ENCODE peak calls at places on chromosomes 11 and 22, in seven cellular contexts. One of them, this sample, is unnamed.

GRCh38 chr22:41369089-41369745 is 12.5 kb upstream of the TEF start:
- DNase-seq in sigmoid colon: no peak
- DNase-seq in prostate gland: no peak
- DNase-seq in transverse colon: no peak
- DNase-seq in endothelial cell of umbilical vein: no peak
- DNase-seq in esophagus muscularis mucosa: no peak
- DNase-seq in breast epithelium: no peak
- DNase-seq in this sample: no peak

GRCh38 chr11:11480951-11481350 is 127.9 kb upstream of the CSNK2A3 start:
- DNase-seq in sigmoid colon: no peak
- DNase-seq in prostate gland: no peak
- DNase-seq in transverse colon: no peak
- DNase-seq in endothelial cell of umbilical vein: no peak
- DNase-seq in esophagus muscularis mucosa: no peak
- DNase-seq in breast epithelium: no peak
- DNase-seq in this sample: no peak

GRCh38 chr11:113839842-113840241 is 35.5 kb downstream of the USP28 start:
- DNase-seq in sigmoid colon: no peak
- DNase-seq in prostate gland: no peak
- DNase-seq in transverse colon: peak; percentile 14
- DNase-seq in endothelial cell of umbilical vein: no peak
- DNase-seq in esophagus muscularis mucosa: no peak
- DNase-seq in breast epithelium: no peak
- DNase-seq in this sample: no peak

GRCh38 chr11:121555172-121555571 is 102.4 kb upstream of the SORL1-AS1 start:
- DNase-seq in sigmoid colon: no peak
- DNase-seq in prostate gland: no peak
- DNase-seq in transverse colon: no peak
- DNase-seq in endothelial cell of umbilical vein: no peak
- DNase-seq in esophagus muscularis mucosa: no peak
- DNase-seq in breast epithelium: no peak
- DNase-seq in this sample: no peak

GRCh38 chr11:35682230-35683195 is 19.9 kb downstream of the TRIM44 start:
- DNase-seq in sigmoid colon: no peak
- DNase-seq in prostate gland: no peak
- DNase-seq in transverse colon: peak; percentile 41
- DNase-seq in endothelial cell of umbilical vein: peak; percentile 10
- DNase-seq in esophagus muscularis mucosa: no peak
- DNase-seq in breast epithelium: no peak
- DNase-seq in this sample: no peak

GRCh38 chr22:20651286-20651685 is 122.6 kb upstream of the SERPIND1 start:
- DNase-seq in sigmoid colon: no peak
- DNase-seq in prostate gland: no peak
- DNase-seq in transverse colon: no peak
- DNase-seq in endothelial cell of umbilical vein: no peak
- DNase-seq in esophagus muscularis mucosa: peak; percentile 70
- DNase-seq in breast epithelium: no peak
- DNase-seq in this sample: no peak

GRCh38 chr11:118338637-118339061 is 3.9 kb downstream of the CD3D start:
- DNase-seq in sigmoid colon: no peak
- DNase-seq in prostate gland: no peak
- DNase-seq in transverse colon: peak; percentile 63
- DNase-seq in endothelial cell of umbilical vein: no peak
- DNase-seq in esophagus muscularis mucosa: no peak
- DNase-seq in breast epithelium: no peak
- DNase-seq in this sample: no peak

GRCh38 chr11:133382217-133382746 is 150.0 kb downstream of the OPCML start:
- DNase-seq in sigmoid colon: no peak
- DNase-seq in prostate gland: peak; percentile 51
- DNase-seq in transverse colon: no peak
- DNase-seq in endothelial cell of umbilical vein: no peak
- DNase-seq in esophagus muscularis mucosa: peak; percentile 82
- DNase-seq in breast epithelium: no peak
- DNase-seq in this sample: no peak

GRCh38 chr11:77677138-77677537 is 39.5 kb upstream of the CLNS1A start:
- DNase-seq in sigmoid colon: no peak
- DNase-seq in prostate gland: no peak
- DNase-seq in transverse colon: no peak
- DNase-seq in endothelial cell of umbilical vein: no peak
- DNase-seq in esophagus muscularis mucosa: no peak
- DNase-seq in breast epithelium: no peak
- DNase-seq in this sample: no peak

GRCh38 chr11:16815047-16815767 is 76.8 kb downstream of the C11orf58 start:
- DNase-seq in sigmoid colon: peak; percentile 86
- DNase-seq in prostate gland: peak; percentile 68
- DNase-seq in transverse colon: peak; percentile 57
- DNase-seq in endothelial cell of umbilical vein: no peak
- DNase-seq in esophagus muscularis mucosa: no peak
- DNase-seq in breast epithelium: no peak
- DNase-seq in this sample: no peak

GRCh38 chr11:82810326-82810725 is 76.7 kb upstream of the FAM181B start:
- DNase-seq in sigmoid colon: no peak
- DNase-seq in prostate gland: no peak
- DNase-seq in transverse colon: no peak
- DNase-seq in endothelial cell of umbilical vein: no peak
- DNase-seq in esophagus muscularis mucosa: no peak
- DNase-seq in breast epithelium: no peak
- DNase-seq in this sample: no peak

GRCh38 chr11:83044958-83045712 is 26.6 kb downstream of the RAB30 start:
- DNase-seq in sigmoid colon: no peak
- DNase-seq in prostate gland: no peak
- DNase-seq in transverse colon: no peak
- DNase-seq in endothelial cell of umbilical vein: peak; percentile 55
- DNase-seq in esophagus muscularis mucosa: no peak
- DNase-seq in breast epithelium: no peak
- DNase-seq in this sample: no peak

GRCh38 chr11:131281316-131281715 is 89.1 kb upstream of the NTM start:
- DNase-seq in sigmoid colon: no peak
- DNase-seq in prostate gland: no peak
- DNase-seq in transverse colon: no peak
- DNase-seq in endothelial cell of umbilical vein: no peak
- DNase-seq in esophagus muscularis mucosa: no peak
- DNase-seq in breast epithelium: no peak
- DNase-seq in this sample: no peak

GRCh38 chr11:1121343-1122331 is 36.1 kb upstream of the MUC5AC start:
- DNase-seq in sigmoid colon: peak; percentile 59
- DNase-seq in prostate gland: no peak
- DNase-seq in transverse colon: peak; percentile 6
- DNase-seq in endothelial cell of umbilical vein: no peak
- DNase-seq in esophagus muscularis mucosa: no peak
- DNase-seq in breast epithelium: no peak
- DNase-seq in this sample: no peak

GRCh38 chr11:75603791-75604736 is 42.0 kb downstream of the SERPINH1 start:
- DNase-seq in sigmoid colon: no peak
- DNase-seq in prostate gland: no peak
- DNase-seq in transverse colon: no peak
- DNase-seq in endothelial cell of umbilical vein: peak; percentile 92
- DNase-seq in esophagus muscularis mucosa: no peak
- DNase-seq in breast epithelium: no peak
- DNase-seq in this sample: peak; percentile 22

GRCh38 chr11:34656062-34656720 is 35.3 kb downstream of the EHF start:
- DNase-seq in sigmoid colon: no peak
- DNase-seq in prostate gland: no peak
- DNase-seq in transverse colon: no peak
- DNase-seq in endothelial cell of umbilical vein: no peak
- DNase-seq in esophagus muscularis mucosa: no peak
- DNase-seq in breast epithelium: no peak
- DNase-seq in this sample: no peak

GRCh38 chr11:48170840-48171233 is 45.8 kb upstream of the OR4B1 start:
- DNase-seq in sigmoid colon: no peak
- DNase-seq in prostate gland: no peak
- DNase-seq in transverse colon: no peak
- DNase-seq in endothelial cell of umbilical vein: peak; percentile 27
- DNase-seq in esophagus muscularis mucosa: no peak
- DNase-seq in breast epithelium: no peak
- DNase-seq in this sample: no peak

GRCh38 chr11:72100462-72100861 is 2.6 kb downstream of the LAMTOR1 start:
- DNase-seq in sigmoid colon: no peak
- DNase-seq in prostate gland: no peak
- DNase-seq in transverse colon: no peak
- DNase-seq in endothelial cell of umbilical vein: peak; percentile 44
- DNase-seq in esophagus muscularis mucosa: no peak
- DNase-seq in breast epithelium: no peak
- DNase-seq in this sample: no peak

GRCh38 chr11:130383363-130384168 is 44.8 kb downstream of the ADAMTS8 start:
- DNase-seq in sigmoid colon: no peak
- DNase-seq in prostate gland: no peak
- DNase-seq in transverse colon: no peak
- DNase-seq in endothelial cell of umbilical vein: no peak
- DNase-seq in esophagus muscularis mucosa: no peak
- DNase-seq in breast epithelium: no peak
- DNase-seq in this sample: no peak

GRCh38 chr22:23242473-23243001 is 62.2 kb downstream of the BCR start:
- DNase-seq in sigmoid colon: no peak
- DNase-seq in prostate gland: no peak
- DNase-seq in transverse colon: no peak
- DNase-seq in endothelial cell of umbilical vein: no peak
- DNase-seq in esophagus muscularis mucosa: no peak
- DNase-seq in breast epithelium: no peak
- DNase-seq in this sample: no peak
- H3K4me3 ChIP-seq in sigmoid colon: no peak overlapping the region
- H3K4me3 ChIP-seq in prostate gland: no peak overlapping the region
- H3K4me3 ChIP-seq in transverse colon: no peak overlapping the region
- H3K4me3 ChIP-seq in endothelial cell of umbilical vein: no peak overlapping the region
- H3K4me3 ChIP-seq in esophagus muscularis mucosa: no peak overlapping the region
- H3K4me3 ChIP-seq in breast epithelium: no peak overlapping the region
- H3K4me3 ChIP-seq in this sample: peak overlapping the region; percentile 75

DNA sequence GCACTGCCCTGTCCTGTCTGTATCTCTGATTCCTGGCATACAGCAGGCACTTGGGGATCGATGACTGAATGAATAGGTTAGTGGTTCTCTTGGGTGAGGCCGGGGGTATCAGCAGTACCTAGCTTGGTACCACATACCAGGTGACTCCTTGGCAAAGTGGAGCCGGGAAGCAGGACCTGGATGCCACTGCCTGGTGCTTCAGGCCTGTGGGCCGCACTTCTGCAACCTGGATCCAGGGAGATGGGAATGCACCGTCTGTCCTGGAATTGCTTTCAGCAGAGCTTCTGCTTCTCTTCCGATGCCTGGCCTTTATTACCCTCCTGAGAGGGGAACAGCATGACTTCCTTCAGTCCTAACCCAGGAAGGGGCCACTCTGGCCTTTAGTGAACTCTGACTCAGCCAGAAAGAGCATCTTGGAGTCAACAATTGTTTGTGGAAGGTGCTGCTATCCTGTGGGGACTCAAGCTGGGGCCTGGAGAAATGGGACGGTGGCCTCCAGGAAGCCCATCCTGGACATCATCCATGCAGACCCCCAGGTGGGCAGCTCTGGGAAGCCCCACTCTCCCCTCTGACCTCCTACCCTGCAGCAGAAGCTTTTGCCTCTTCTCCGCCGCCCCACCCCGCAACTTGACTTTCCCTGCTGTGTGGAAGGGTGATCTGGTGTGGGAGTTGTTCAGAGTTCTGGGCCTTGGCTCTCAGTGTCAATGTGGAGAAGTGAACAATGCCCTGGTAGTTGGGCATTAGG is 5.1 kb downstream of the CD82 start:
- DNase-seq in sigmoid colon: no peak
- DNase-seq in prostate gland: no peak
- DNase-seq in transverse colon: no peak
- DNase-seq in endothelial cell of umbilical vein: no peak
- DNase-seq in esophagus muscularis mucosa: no peak
- DNase-seq in breast epithelium: no peak
- DNase-seq in this sample: no peak
- TF ChIP-seq POLR2AphosphoS5 in sigmoid colon: no peak
- TF ChIP-seq POLR2AphosphoS5 in prostate gland: no peak
- TF ChIP-seq POLR2AphosphoS5 in transverse colon: no peak
- TF ChIP-seq POLR2AphosphoS5 in endothelial cell of umbilical vein: no peak
- TF ChIP-seq POLR2AphosphoS5 in esophagus muscularis mucosa: no peak
- TF ChIP-seq POLR2AphosphoS5 in breast epithelium: no peak
- TF ChIP-seq POLR2AphosphoS5 in this sample: no peak

DNA sequence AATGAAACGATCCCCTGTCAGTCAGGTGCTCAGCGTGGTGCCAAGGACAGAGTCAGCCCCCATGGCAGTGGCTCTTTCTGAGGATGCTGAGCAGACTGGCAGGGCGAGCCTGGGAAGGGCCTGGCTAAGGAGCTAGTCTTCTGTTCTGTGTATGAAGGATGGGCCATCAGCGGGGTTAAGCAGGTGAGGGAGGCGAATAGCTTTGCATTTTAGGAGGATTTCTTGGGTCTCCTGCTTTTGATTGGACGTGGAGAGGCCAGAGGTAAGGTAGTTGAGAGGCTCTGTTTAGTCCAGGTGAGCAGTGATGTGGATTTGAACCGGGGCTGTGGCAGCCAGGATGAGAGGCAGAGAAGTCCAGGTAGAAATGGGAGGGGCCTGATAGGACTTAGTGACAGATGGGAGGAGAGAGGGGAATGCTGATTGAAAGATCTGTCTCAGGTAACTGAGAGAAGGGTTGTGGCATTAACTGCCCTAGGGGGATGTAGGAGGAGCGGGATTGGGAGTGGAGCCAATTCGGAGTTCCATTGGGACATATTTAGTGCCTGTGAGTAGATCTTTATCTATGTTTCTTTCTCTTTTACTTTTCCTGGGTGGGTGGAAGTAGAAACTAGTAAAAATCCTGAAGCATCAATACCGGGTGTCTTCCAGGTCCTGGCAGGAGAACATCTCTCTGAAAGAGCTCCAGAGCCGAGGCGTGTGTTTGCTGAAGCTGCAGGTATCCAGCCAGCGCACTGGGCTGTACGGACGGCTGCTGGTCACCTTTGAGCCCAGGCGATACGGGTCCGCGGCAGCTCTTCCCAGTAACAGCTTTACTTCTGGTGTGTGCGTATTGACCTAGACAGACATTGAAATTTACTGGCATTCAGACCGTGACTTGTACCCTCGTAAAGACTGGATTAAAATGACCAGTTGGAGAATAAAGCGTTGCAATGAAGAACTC is 2.0 kb downstream of the IGHMBP2 start:
- DNase-seq in sigmoid colon: peak; percentile 61
- DNase-seq in prostate gland: peak; percentile 28
- DNase-seq in transverse colon: no peak
- DNase-seq in endothelial cell of umbilical vein: no peak
- DNase-seq in esophagus muscularis mucosa: no peak
- DNase-seq in breast epithelium: peak; percentile 65
- DNase-seq in this sample: no peak
- H3K27ac ChIP-seq in sigmoid colon: peak overlapping the region; percentile 94
- H3K27ac ChIP-seq in prostate gland: no peak overlapping the region
- H3K27ac ChIP-seq in transverse colon: peak overlapping the region; percentile 87
- H3K27ac ChIP-seq in endothelial cell of umbilical vein: no peak overlapping the region
- H3K27ac ChIP-seq in esophagus muscularis mucosa: peak overlapping the region; percentile 90
- H3K27ac ChIP-seq in breast epithelium: peak overlapping the region; percentile 59
- H3K27ac ChIP-seq in this sample: no peak overlapping the region

GRCh38 chr11:86211619-86212018 is 32.9 kb upstream of the EED start:
- DNase-seq in sigmoid colon: no peak
- DNase-seq in prostate gland: no peak
- DNase-seq in transverse colon: no peak
- DNase-seq in endothelial cell of umbilical vein: no peak
- DNase-seq in esophagus muscularis mucosa: no peak
- DNase-seq in breast epithelium: no peak
- DNase-seq in this sample: no peak
- H3K4me3 ChIP-seq in sigmoid colon: no peak overlapping the region
- H3K4me3 ChIP-seq in prostate gland: no peak overlapping the region
- H3K4me3 ChIP-seq in transverse colon: no peak overlapping the region
- H3K4me3 ChIP-seq in endothelial cell of umbilical vein: no peak overlapping the region
- H3K4me3 ChIP-seq in esophagus muscularis mucosa: no peak overlapping the region
- H3K4me3 ChIP-seq in breast epithelium: no peak overlapping the region
- H3K4me3 ChIP-seq in this sample: no peak overlapping the region

This sample was measured in SK-N-MC.